ENCODE peak calls at places on chromosomes 6 and 20, in eight cellular contexts. I is AG08395; C is Kasumi-1; R is kidney tubule cell; A is NCI-H1092; V is effector CD4-positive, alpha-beta T cell; M is omental fat pad; X is NCI-H2081. Q is an unnamed sample.

GRCh38 chr20:33846291-33846916 is 35.3 kb downstream of the CHMP4B start:
- DNase-seq in X (no peak), C (no peak), A (no peak), R (no peak), I (no peak), V (no peak), M (no peak), Q (no peak)

GRCh38 chr20:10660661-10661060 is 13.1 kb downstream of the JAG1 start:
- DNase-seq in A (no peak), C (no peak), V (no peak), I (no peak), M (no peak), X (no peak), R (peak), Q (no peak)

GRCh38 chr20:3739926-3740599 is 7.6 kb downstream of the HSPA12B start:
- DNase-seq in M (no peak), A (no peak), R (no peak), I (no peak), C (no peak), V (no peak), X (no peak), Q (no peak)

GRCh38 chr20:33105336-33105924 is 26.0 kb downstream of the BPIFB4 start:
- DNase-seq in A (no peak), R (no peak), M (no peak), I (no peak), C (no peak), V (no peak), X (no peak), Q (no peak)

GRCh38 chr20:53984781-53985518 is 85.4 kb downstream of the BCAS1 start:
- DNase-seq in M (no peak), C (no peak), X (no peak), V (no peak), R (peak), A (no peak), I (peak), Q (no peak)

GRCh38 chr6:2875840-2876207 is 27.3 kb downstream of the SERPINB9 start:
- DNase-seq in V (peak), R (peak), C (peak), A (no peak), M (no peak), I (peak), X (no peak), Q (peak)

GRCh38 chr6:77366798-77367197 is 96.5 kb downstream of the HTR1B start:
- DNase-seq in V (no peak), R (no peak), X (no peak), M (no peak), I (no peak), C (no peak), A (no peak), Q (no peak)

GRCh38 chr6:170086639-170087420 is 204.0 kb downstream of the DLL1 start:
- DNase-seq in X (no peak), I (no peak), R (no peak), V (no peak), C (no peak), A (no peak), M (peak), Q (no peak)

GRCh38 chr20:18223399-18223798 is 64.9 kb upstream of the ZNF133 start:
- DNase-seq in A (no peak), I (no peak), C (no peak), V (no peak), X (no peak), R (no peak), M (no peak), Q (no peak)

GRCh38 chr20:17662333-17663039 is 19.6 kb downstream of the RRBP1 start:
- DNase-seq in I (peak), C (no peak), A (no peak), R (peak), X (no peak), M (no peak), V (no peak), Q (no peak)

GRCh38 chr20:38158701-38159325 is 6.3 kb downstream of the TGM2 start:
- DNase-seq in V (no peak), A (no peak), I (no peak), C (no peak), R (no peak), X (no peak), M (no peak), Q (no peak)

GRCh38 chr6:35736982-35737412 is at the start of gene ARMC12:
- DNase-seq in R (no peak), A (no peak), X (no peak), M (no peak), I (no peak), C (no peak), V (no peak), Q (no peak)

GRCh38 chr6:165718486-165718885 is 55.4 kb upstream of the PDE10A start:
- DNase-seq in M (no peak), A (no peak), V (no peak), R (no peak), I (no peak), X (no peak), C (no peak), Q (no peak)

GRCh38 chr6:72554203-72554564 is 67.7 kb upstream of the KCNQ5 start:
- DNase-seq in M (no peak), R (peak), I (peak), C (no peak), A (no peak), V (no peak), X (no peak), Q (no peak)

GRCh38 chr20:9949563-9949962 is 85.2 kb upstream of the ANKEF1 start:
- DNase-seq in I (no peak), R (no peak), V (no peak), M (no peak), A (no peak), C (no peak), X (no peak), Q (no peak)

GRCh38 chr6:43990275-43990626 is 137.0 kb downstream of the MRPL14 start:
- DNase-seq in R (peak), C (no peak), M (no peak), V (no peak), I (no peak), A (no peak), X (no peak), Q (no peak)

GRCh38 chr6:129543981-129544380 is 166.0 kb downstream of the ARHGAP18 start:
- DNase-seq in M (no peak), V (no peak), C (no peak), R (peak), X (no peak), A (no peak), I (no peak), Q (no peak)

GRCh38 chr20:33515569-33516216 is 25.8 kb downstream of the CBFA2T2 start:
- DNase-seq in I (no peak), A (no peak), V (no peak), M (no peak), R (no peak), C (no peak), X (peak), Q (no peak)

GRCh38 chr6:149139782-149140136 is 177.8 kb upstream of the TAB2 start:
- DNase-seq in I (no peak), R (no peak), C (no peak), A (no peak), X (no peak), M (no peak), V (no peak), Q (no peak)

GRCh38 chr6:112017169-112017568 is 36.7 kb upstream of the CCN6 start:
- DNase-seq in A (no peak), R (no peak), C (no peak), M (no peak), X (no peak), I (no peak), V (no peak), Q (no peak)

GRCh38 chr6:68634503-68635411 is at the start of gene ADGRB3:
- DNase-seq in A (peak), R (peak), X (peak), C (peak), V (no peak), I (peak), M (no peak), Q (no peak)

GRCh38 chr6:116648161-116648560 is 20.4 kb downstream of the ZUP1 start:
- DNase-seq in X (no peak), C (no peak), I (no peak), M (no peak), R (no peak), A (no peak), V (no peak), Q (no peak)

GRCh38 chr6:14442250-14442649 is 324.7 kb downstream of the CD83 start:
- DNase-seq in R (no peak), I (no peak), X (no peak), A (no peak), V (no peak), M (no peak), C (peak), Q (no peak)

GRCh38 chr20:38304845-38305447 is 990 bp downstream of the BPI start:
- DNase-seq in C (peak), R (peak), M (no peak), I (peak), A (no peak), V (no peak), X (no peak), Q (no peak)

GRCh38 chr6:90643366-90643765 is 56.5 kb upstream of the MAP3K7 start:
- DNase-seq in R (no peak), I (no peak), V (no peak), A (no peak), M (no peak), X (no peak), C (no peak), Q (no peak)